ENCODE peak calls at places on chromosome 5, in ten cellular contexts. H is activated CD4-positive, alpha-beta T cell treated with anti-CD3 and anti-CD28 coated beads, Interleukin-2, amount 10 ng/mL, durations not matched to agents 24 days and 14 days; D is iPS DF 6.9; F is naive B cell; W is iPS-NIHi11; S is AG08396; C is astrocyte of the spinal cord; P is thyroid gland; X is heart left ventricle; E is NCI-H1105. Y is an unnamed sample.

GRCh38 chr5:174283176-174283575 is 237.7 kb downstream of the NSG2 start:
- DNase-seq in H (no peak), D (no peak), F (no peak), W (no peak), S (no peak), C (no peak), P (no peak), X (no peak), E (no peak), Y (no peak)

GRCh38 chr5:149419532-149420485 is 40.7 kb upstream of the IL17B start:
- DNase-seq in H (no peak), D (no peak), F (no peak), W (no peak), S (no peak), C (no peak), P (no peak), X (peak), E (no peak), Y (no peak)

GRCh38 chr5:52896524-52897237 is 92.5 kb upstream of the ITGA2 start:
- DNase-seq in H (no peak), D (no peak), F (no peak), W (no peak), S (no peak), C (peak), P (no peak), X (no peak), E (no peak), Y (no peak)

GRCh38 chr5:61904730-61905129 is 401.3 kb upstream of the KIF2A start:
- DNase-seq in H (peak), D (no peak), F (no peak), W (no peak), S (no peak), C (no peak), P (no peak), X (no peak), E (no peak), Y (no peak)

GRCh38 chr5:61132559-61132958 is 29.7 kb downstream of the SMIM15 start:
- DNase-seq in H (no peak), D (no peak), F (no peak), W (peak), S (no peak), C (peak), P (no peak), X (no peak), E (no peak), Y (no peak)

GRCh38 chr5:38582662-38583061 is 26.2 kb upstream of the LIFR start:
- DNase-seq in H (no peak), D (no peak), F (no peak), W (no peak), S (no peak), C (no peak), P (no peak), X (no peak), E (no peak), Y (no peak)

GRCh38 chr5:9467199-9468069 is 78.4 kb downstream of the SEMA5A start:
- DNase-seq in H (no peak), D (no peak), F (no peak), W (no peak), S (no peak), C (no peak), P (no peak), X (no peak), E (no peak), Y (no peak)

GRCh38 chr5:16568875-16569580 is 47.8 kb downstream of the RETREG1 start:
- DNase-seq in H (no peak), D (no peak), F (no peak), W (no peak), S (no peak), C (peak), P (no peak), X (peak), E (peak), Y (no peak)

GRCh38 chr5:60810438-60811085 is 33.5 kb downstream of the ELOVL7 start:
- DNase-seq in H (no peak), D (no peak), F (no peak), W (no peak), S (peak), C (peak), P (no peak), X (no peak), E (no peak), Y (no peak)

GRCh38 chr5:91224969-91225368 is 158.1 kb downstream of the ARRDC3 start:
- DNase-seq in H (peak), D (no peak), F (no peak), W (no peak), S (no peak), C (no peak), P (no peak), X (no peak), E (peak), Y (no peak)

GRCh38 chr5:120615967-120616645 is 152.0 kb downstream of the PRR16 start:
- DNase-seq in H (no peak), D (peak), F (no peak), W (peak), S (peak), C (peak), P (no peak), X (no peak), E (no peak), Y (no peak)

GRCh38 chr5:115486728-115487127 is 57.8 kb downstream of the FEM1C start:
- DNase-seq in H (no peak), D (no peak), F (no peak), W (peak), S (no peak), C (no peak), P (no peak), X (no peak), E (no peak), Y (no peak)

GRCh38 chr5:168851902-168852321 is 272.7 kb upstream of the PANK3 start:
- DNase-seq in H (peak), D (no peak), F (no peak), W (no peak), S (peak), C (peak), P (no peak), X (no peak), E (no peak), Y (peak)

Y was measured in NCI-H526 treated with DMSO at 0.1 percent for 48 hours.